ENCODE peak calls at places on chromosomes 5 and 9, in seven cellular contexts. J is germinal center, N is GOT3, B is non-pigmented ciliary epithelial cell, X is ELR, Q is kidney tubule cell, L is fibroblast of mammary gland. D is an unnamed sample.

GRCh38 chr5:89313804-89314588 is 431.0 kb upstream of the MEF2C start:
- DNase-seq in J (peak), N (no peak), B (peak), X (peak), Q (peak), L (peak), D (peak)

GRCh38 chr9:89052470-89053097 is 61.3 kb downstream of the S1PR3 start:
- DNase-seq in J (no peak), N (no peak), B (no peak), X (no peak), Q (no peak), L (no peak), D (no peak)

GRCh38 chr5:56608216-56608925 is 207.0 kb upstream of the MAP3K1 start:
- DNase-seq in J (peak), N (no peak), B (no peak), X (no peak), Q (peak), L (no peak), D (no peak)

GRCh38 chr9:136327313-136327971 is at the start of gene GPSM1:
- DNase-seq in J (no peak), N (no peak), B (no peak), X (peak), Q (peak), L (peak), D (no peak)

GRCh38 chr9:137168907-137169763 is 716 bp downstream of the LRRC26 start:
- DNase-seq in J (peak), N (no peak), B (no peak), X (peak), Q (peak), L (peak), D (no peak)

GRCh38 chr5:152170350-152170749 is 234.7 kb downstream of the NMUR2 start:
- DNase-seq in J (no peak), N (no peak), B (no peak), X (no peak), Q (no peak), L (no peak), D (no peak)

GRCh38 chr5:60178101-60178500 is 284.6 kb upstream of the PDE4D start:
- DNase-seq in J (no peak), N (no peak), B (peak), X (no peak), Q (no peak), L (no peak), D (no peak)

GRCh38 chr9:114954986-114955623 is 24.7 kb upstream of the TNFSF8 start:
- DNase-seq in J (peak), N (no peak), B (no peak), X (no peak), Q (no peak), L (no peak), D (no peak)

GRCh38 chr5:25357605-25358004 is 712.8 kb upstream of the CDH10 start:
- DNase-seq in J (no peak), N (no peak), B (no peak), X (no peak), Q (no peak), L (no peak), D (no peak)

GRCh38 chr5:66198837-66199236 is 54.7 kb downstream of the SREK1 start:
- DNase-seq in J (no peak), N (no peak), B (no peak), X (no peak), Q (no peak), L (no peak), D (no peak)

GRCh38 chr5:147763791-147764525 is 18.6 kb downstream of the JAKMIP2 start:
- DNase-seq in J (no peak), N (no peak), B (peak), X (peak), Q (peak), L (peak), D (no peak)